ENCODE peak calls at places on chromosomes 2 and 18, in five cellular contexts. H is activated gamma-delta T cell treated with anti-CD3 and anti-CD28 coated beads, Interleukin-2, amount 50 U/mL, for 16 hours; U is NCI-H1417; W is stimulated activated CD4-positive, alpha-beta T cell treated with anti-CD3 and anti-CD28 coated beads, Interleukin-12 subunit alpha, Interleukin-12 subunit beta, amount 100 ng/mL, for 48 hours; I is M059J. O is an unnamed sample.
A peak's percentile ranks its signal among the peaks of the same experiment; 100 is the strongest.

GRCh38 chr2:96655491-96655973 is 13.0 kb downstream of the FER1L5 start:
- DNase-seq in H (no peak), U (no peak), W (no peak), I (no peak), O (no peak)

GRCh38 chr2:70901235-70902066 is 34.2 kb upstream of the ATP6V1B1 start:
- DNase-seq in H (no peak), U (peak; percentile 16), W (no peak), I (peak; percentile 37), O (no peak)

GRCh38 chr2:235045336-235045972 is 93.6 kb downstream of the SH3BP4 start:
- DNase-seq in H (no peak), U (no peak), W (no peak), I (no peak), O (no peak)

GRCh38 chr18:47206945-47207637 is 30.9 kb upstream of the IER3IP1 start:
- DNase-seq in H (no peak), U (no peak), W (no peak), I (no peak), O (no peak)

GRCh38 chr2:176136375-176137248 is 7.1 kb downstream of the HOXD8 start:
- DNase-seq in H (no peak), U (no peak), W (no peak), I (peak; percentile 58), O (no peak)

GRCh38 chr2:188785515-188785914 is 188.7 kb upstream of the COL3A1 start:
- DNase-seq in H (no peak), U (no peak), W (no peak), I (no peak), O (no peak)

GRCh38 chr2:118791511-118791910 is 55.9 kb downstream of the EN1 start:
- DNase-seq in H (no peak), U (no peak), W (no peak), I (no peak), O (no peak)

GRCh38 chr2:31428001-31428418 is 13.5 kb upstream of the XDH start:
- DNase-seq in H (no peak), U (no peak), W (no peak), I (peak; percentile 58), O (no peak)

GRCh38 chr2:170770304-170771048 is at the start of gene ERICH2:
- DNase-seq in H (peak; percentile 37), U (peak; percentile 49), W (peak; percentile 45), I (peak; percentile 71), O (peak; percentile 90)

GRCh38 chr18:63285332-63285731 is 34.2 kb downstream of the BCL2 start:
- DNase-seq in H (no peak), U (no peak), W (no peak), I (no peak), O (no peak)

GRCh38 chr2:13681936-13682335 is 950.6 kb upstream of the LRATD1 start:
- DNase-seq in H (no peak), U (no peak), W (no peak), I (no peak), O (no peak)

GRCh38 chr2:194526121-194526520 is 1130.9 kb upstream of the SLC39A10 start:
- DNase-seq in H (no peak), U (no peak), W (no peak), I (no peak), O (no peak)

GRCh38 chr2:237374284-237375060 is 39.5 kb downstream of the COL6A3 start:
- DNase-seq in H (no peak), U (no peak), W (no peak), I (no peak), O (no peak)

GRCh38 chr2:145413261-145413660 is 893.3 kb upstream of the ZEB2 start:
- DNase-seq in H (no peak), U (no peak), W (no peak), I (no peak), O (no peak)

GRCh38 chr2:120398051-120398960 is 52.4 kb downstream of the INHBB start:
- DNase-seq in H (no peak), U (no peak), W (no peak), I (peak; percentile 84), O (no peak)

GRCh38 chr2:114550895-114551793 is 108.7 kb downstream of the DPP10 start:
- DNase-seq in H (no peak), U (peak; percentile 59), W (no peak), I (peak; percentile 40), O (no peak)

GRCh38 chr2:129911363-129912065 is 68.0 kb upstream of the RAB6C start:
- DNase-seq in H (no peak), U (no peak), W (no peak), I (no peak), O (peak; percentile 56)

GRCh38 chr2:121046335-121046734 is 238.7 kb downstream of the TFCP2L1 start:
- DNase-seq in H (no peak), U (no peak), W (no peak), I (peak; percentile 75), O (no peak)

GRCh38 chr2:62297642-62298010 is 101.7 kb downstream of the B3GNT2 start:
- DNase-seq in H (no peak), U (no peak), W (no peak), I (peak; percentile 26), O (no peak)

GRCh38 chr18:58584219-58585127 is 44.4 kb downstream of the ALPK2 start:
- DNase-seq in H (no peak), U (no peak), W (no peak), I (peak; percentile 93), O (no peak)

O was measured in vagina.